ENCODE peak calls at places on chromosomes 5 and 9, in four cellular contexts. Z is suprapubic skin, J is RWPE1, C is GM10248. Y is an unnamed sample.

GRCh38 chr9:91063471-91063870 is 261.9 kb downstream of the SYK start:
- DNase-seq in Z (no peak), J (no peak), C (no peak), Y (no peak)

GRCh38 chr5:159588930-159589329 is 258.6 kb upstream of the IL12B start:
- DNase-seq in Z (no peak), J (no peak), C (no peak), Y (no peak)

GRCh38 chr5:158816306-158816705 is 283.4 kb downstream of the EBF1 start:
- DNase-seq in Z (no peak), J (no peak), C (no peak), Y (no peak)

GRCh38 chr5:164345853-164346252 is 840.4 kb downstream of the MAT2B start:
- DNase-seq in Z (no peak), J (no peak), C (no peak), Y (no peak)

GRCh38 chr5:9653811-9654210 is 23.7 kb upstream of the TAS2R1 start:
- DNase-seq in Z (no peak), J (peak), C (peak), Y (no peak)

GRCh38 chr9:70954126-70954525 is 167.3 kb downstream of the TRPM3 start:
- DNase-seq in Z (no peak), J (peak), C (no peak), Y (no peak)

GRCh38 chr9:76962732-76963131 is 56.7 kb upstream of the FOXB2 start:
- DNase-seq in Z (no peak), J (no peak), C (no peak), Y (no peak)

GRCh38 chr5:56617998-56618397 is 197.4 kb upstream of the MAP3K1 start:
- DNase-seq in Z (no peak), J (no peak), C (no peak), Y (no peak)

GRCh38 chr9:123401879-123402513 is 46.0 kb downstream of the CRB2 start:
- DNase-seq in Z (no peak), J (peak), C (peak), Y (peak)

GRCh38 chr5:4079881-4080280 is 484.2 kb downstream of the IRX1 start:
- DNase-seq in Z (no peak), J (no peak), C (no peak), Y (no peak)

GRCh38 chr9:97905228-97905627 is 17.1 kb downstream of the TRMO start:
- DNase-seq in Z (no peak), J (no peak), C (no peak), Y (peak)

GRCh38 chr9:126334626-126335621 is 8.3 kb downstream of the MVB12B start:
- DNase-seq in Z (no peak), J (no peak), C (peak), Y (no peak)

GRCh38 chr9:89278997-89279739 is 31.8 kb upstream of the CKS2 start:
- DNase-seq in Z (no peak), J (peak), C (peak), Y (peak)

GRCh38 chr9:129451089-129451656 is 169.7 kb downstream of the C9orf50 start:
- DNase-seq in Z (no peak), J (no peak), C (no peak), Y (no peak)

GRCh38 chr9:14258840-14259239 is 55.1 kb downstream of the NFIB start:
- DNase-seq in Z (no peak), J (peak), C (no peak), Y (no peak)

GRCh38 chr5:145223582-145223981 is 611.6 kb downstream of the PRELID2 start:
- DNase-seq in Z (no peak), J (no peak), C (no peak), Y (no peak)

GRCh38 chr9:128619127-128619526 is 37.5 kb downstream of the DYNC2I2 start:
- DNase-seq in Z (no peak), J (no peak), C (no peak), Y (no peak)

GRCh38 chr9:116594552-116594951 is 92.6 kb upstream of the TRIM32 start:
- DNase-seq in Z (no peak), J (peak), C (no peak), Y (no peak)

GRCh38 chr5:139650689-139651501 is 2.7 kb downstream of the CXXC5 start:
- DNase-seq in Z (no peak), J (no peak), C (no peak), Y (no peak)

GRCh38 chr5:38400365-38400764 is 142.0 kb downstream of the EGFLAM start:
- DNase-seq in Z (no peak), J (no peak), C (no peak), Y (no peak)

GRCh38 chr9:37836386-37836785 is 35.8 kb downstream of the DCAF10 start:
- DNase-seq in Z (no peak), J (no peak), C (peak), Y (peak)

GRCh38 chr9:94018628-94019027 is 63.5 kb upstream of the BARX1 start:
- DNase-seq in Z (no peak), J (no peak), C (no peak), Y (no peak)

GRCh38 chr5:96157841-96158291 is 196.2 kb upstream of the ELL2 start:
- DNase-seq in Z (no peak), J (no peak), C (no peak), Y (no peak)

GRCh38 chr5:53874409-53874808 is 314.0 kb downstream of the NDUFS4 start:
- DNase-seq in Z (no peak), J (peak), C (no peak), Y (peak)
- TF ChIP-seq CTCF in Z (no peak), J (no peak), C (no peak), Y (no peak)

DNA sequence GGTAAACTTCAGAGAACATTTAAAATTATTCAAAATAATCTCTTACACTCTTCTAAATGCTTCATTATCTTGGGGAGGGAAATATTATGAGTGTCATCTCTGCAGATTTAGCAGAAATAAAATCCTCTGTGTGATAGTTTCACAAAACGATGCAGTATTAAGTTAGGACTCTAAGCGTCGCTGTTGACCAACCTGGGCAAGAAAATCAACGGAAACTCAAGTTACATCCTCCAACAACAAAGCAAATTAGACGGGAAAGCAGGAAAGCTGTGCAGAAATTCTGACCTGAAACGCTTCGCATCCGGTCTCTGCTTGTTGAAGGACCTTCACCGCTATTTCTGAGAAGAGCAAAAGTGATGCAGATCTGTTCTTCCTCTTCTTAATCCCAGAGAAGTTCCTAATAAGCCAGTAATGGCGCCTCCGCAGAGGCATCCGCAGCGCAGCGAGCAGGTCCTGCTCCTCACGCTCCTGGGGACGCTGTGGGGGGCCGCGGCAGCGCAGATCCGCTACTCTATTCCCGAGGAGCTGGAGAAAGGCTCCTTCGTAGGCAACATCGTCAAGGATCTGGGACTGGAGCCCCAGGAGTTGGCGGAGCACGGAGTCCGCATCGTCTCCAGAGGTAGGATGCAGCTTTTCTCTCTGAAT is at the start of gene PCDHGA6:
- DNase-seq in Z (no peak), J (no peak), C (no peak), Y (no peak)
- TF ChIP-seq CTCF in Z (no peak), J (peak), C (peak), Y (peak)

GRCh38 chr5:179165421-179166170 is 105.4 kb downstream of the ZNF354C start:
- DNase-seq in Z (no peak), J (no peak), C (no peak), Y (no peak)

GRCh38 chr5:179166171-179166885 is 106.2 kb downstream of the ZNF354C start:
- DNase-seq in Z (no peak), J (no peak), C (no peak), Y (no peak)

GRCh38 chr5:179168636-179169035 is 108.5 kb downstream of the ZNF354C start:
- DNase-seq in Z (no peak), J (no peak), C (no peak), Y (no peak)

GRCh38 chr5:179167871-179168451 is 107.8 kb downstream of the ZNF354C start:
- DNase-seq in Z (no peak), J (no peak), C (no peak), Y (no peak)

DNA sequence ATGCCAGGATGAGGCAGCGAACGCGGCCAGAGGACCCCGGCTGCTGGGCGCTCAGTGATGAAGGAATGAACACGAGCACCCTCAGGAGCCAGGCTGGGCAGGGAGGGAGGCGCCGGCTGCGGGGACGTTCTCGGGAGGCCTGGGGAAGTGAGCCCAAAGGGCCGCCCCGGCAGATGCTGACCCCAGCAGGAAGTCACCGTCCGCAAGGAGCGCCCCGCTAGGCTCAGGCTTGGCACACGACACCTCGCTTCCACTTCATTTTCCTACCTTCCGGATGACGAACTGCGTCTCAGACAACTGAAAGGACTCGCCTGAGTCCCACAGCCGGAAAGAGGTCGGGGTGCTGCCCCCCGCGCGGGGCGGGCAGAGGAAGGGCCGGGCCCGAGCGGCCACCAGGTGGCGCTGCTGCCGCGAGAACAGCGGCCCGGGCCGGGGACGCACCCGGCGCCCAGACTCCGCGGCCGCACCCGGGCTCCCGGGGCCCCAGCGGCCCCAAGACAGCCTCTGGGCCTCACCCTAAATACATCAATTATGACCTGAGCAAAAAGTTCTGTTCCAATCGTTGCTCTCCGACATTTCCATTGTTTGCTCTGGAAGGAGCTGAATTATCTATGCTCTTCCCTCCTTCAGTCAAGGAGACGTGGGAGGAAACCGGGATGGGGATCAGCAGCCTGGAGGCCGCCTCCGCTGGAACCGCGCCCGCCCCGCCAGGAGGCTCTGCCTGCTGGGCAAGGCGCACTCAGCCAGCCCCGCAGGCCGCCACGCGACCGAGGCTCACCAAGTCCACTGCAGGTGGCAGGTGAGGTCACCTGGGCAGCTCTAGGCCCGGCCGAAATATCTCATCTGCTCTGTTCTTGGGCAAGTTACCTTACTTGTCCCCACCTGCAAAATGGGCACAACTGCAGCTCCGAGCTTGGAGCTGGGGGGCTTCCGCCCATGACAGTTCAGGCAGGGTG is 107.0 kb downstream of the ZNF354C start:
- DNase-seq in Z (no peak), J (peak), C (peak), Y (peak)
- TF ChIP-seq CTCF in Z (peak), J (peak), C (peak), Y (peak)

GRCh38 chr5:132459983-132460834 is 30.4 kb downstream of the IRF1 start:
- DNase-seq in Z (no peak), J (no peak), C (no peak), Y (no peak)
- TF ChIP-seq CTCF in Z (no peak), J (no peak), C (no peak), Y (no peak)

GRCh38 chr9:6640268-6641072 is 5.1 kb downstream of the GLDC start:
- DNase-seq in Z (no peak), J (no peak), C (no peak), Y (no peak)
- TF ChIP-seq CTCF in Z (no peak), J (no peak), C (no peak), Y (no peak)

DNA sequence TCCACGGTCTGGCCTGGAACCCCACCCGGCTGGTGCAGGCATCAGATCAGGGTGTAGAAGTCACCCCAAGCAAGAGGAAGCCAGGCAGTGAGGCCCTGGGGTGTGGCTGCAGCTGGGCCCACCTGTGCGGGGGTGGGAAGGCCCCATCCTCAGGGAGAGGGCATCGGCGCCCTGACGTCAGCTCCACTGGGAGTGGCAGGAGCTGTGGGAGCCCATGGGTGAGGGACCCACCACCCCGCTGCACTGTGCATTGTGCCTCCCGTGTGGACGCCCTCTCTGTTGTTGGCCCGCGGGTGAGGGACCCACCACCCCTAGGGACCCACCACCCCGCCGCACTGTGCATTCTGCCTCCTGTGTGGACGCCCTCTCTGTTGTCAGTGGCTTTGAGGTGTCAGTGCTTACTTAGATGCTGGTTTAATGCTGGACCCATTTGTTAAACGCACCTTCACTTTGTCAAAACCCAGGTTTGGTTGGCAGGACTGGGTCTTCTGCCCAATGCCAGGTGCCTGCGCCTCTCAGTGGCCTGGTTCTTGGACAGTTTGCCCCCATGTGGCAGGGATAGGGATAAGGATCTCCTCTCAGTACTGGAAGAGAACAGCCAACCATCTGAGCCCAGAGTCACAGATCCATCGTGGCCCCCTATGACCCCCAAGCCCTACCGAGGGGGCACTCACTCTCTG is 6.9 kb upstream of the EXOC3 start:
- DNase-seq in Z (peak), J (peak), C (no peak), Y (no peak)
- TF ChIP-seq CTCF in Z (peak), J (peak), C (peak), Y (no peak)

Y was measured in activated CD8-positive, alpha-beta T cell treated with anti-CD3 and anti-CD28 coated beads for 36 hours.